ENCODE peak calls at places on chromosomes 4 and X, in eight cellular contexts. X is ovary, E is IMR-90, Y is lower leg skin, K is transverse colon, Q is erythroblast, H is A549, C is prostate gland. P is an unnamed sample.

GRCh38 chrX:88425739-88426138 is 321.3 kb upstream of the CPXCR1 start:
- DNase-seq in C (no peak), E (no peak), K (no peak), X (no peak), Q (no peak), Y (no peak), H (peak), P (peak)

GRCh38 chr4:154739111-154739510 is 4.7 kb upstream of the LRAT start:
- DNase-seq in K (no peak), Q (no peak), E (no peak), Y (no peak), H (no peak), C (no peak), X (no peak), P (no peak)

GRCh38 chr4:159308571-159309340 is 205.9 kb downstream of the RAPGEF2 start:
- DNase-seq in H (no peak), X (no peak), C (no peak), Y (no peak), E (peak), K (no peak), Q (no peak), P (no peak)

GRCh38 chrX:41384041-41384705 is 50.2 kb downstream of the DDX3X start:
- DNase-seq in E (peak), X (peak), C (peak), K (peak), H (peak), Y (peak), Q (peak), P (peak)

GRCh38 chr4:176436500-176436973 is 116.8 kb downstream of the SPCS3 start:
- DNase-seq in Y (no peak), X (no peak), H (peak), Q (no peak), K (no peak), E (peak), C (no peak), P (no peak)

GRCh38 chrX:136115909-136116297 is 31.4 kb upstream of the FHL1 start:
- DNase-seq in X (no peak), Q (no peak), H (no peak), E (no peak), C (no peak), K (no peak), Y (no peak), P (no peak)

GRCh38 chr4:3401436-3402171 is 40.2 kb upstream of the HGFAC start:
- DNase-seq in C (peak), H (no peak), Q (no peak), E (no peak), Y (no peak), X (no peak), K (no peak), P (no peak)

GRCh38 chr4:633976-634598 is 8.7 kb downstream of the PDE6B start:
- DNase-seq in E (no peak), H (no peak), K (no peak), C (no peak), Y (no peak), Q (no peak), X (no peak), P (no peak)

GRCh38 chrX:149504226-149504914 is 736 bp downstream of the IDS start:
- DNase-seq in C (no peak), K (peak), H (peak), E (no peak), Q (peak), X (no peak), Y (no peak), P (peak)

GRCh38 chr4:2024683-2025082 is 15.9 kb upstream of the NELFA start:
- DNase-seq in K (no peak), H (no peak), X (no peak), C (no peak), Q (no peak), E (no peak), Y (no peak), P (no peak)

GRCh38 chrX:109481986-109482385 is at the start of gene GUCY2F:
- DNase-seq in K (no peak), Q (no peak), E (no peak), Y (no peak), X (no peak), H (no peak), C (no peak), P (no peak)

GRCh38 chr4:8112036-8112576 is 46.5 kb downstream of the ABLIM2 start:
- DNase-seq in H (no peak), K (no peak), Y (no peak), Q (no peak), X (no peak), E (no peak), C (no peak), P (no peak)

GRCh38 chr4:9938933-9939332 is 82.4 kb downstream of the SLC2A9 start:
- DNase-seq in C (no peak), E (no peak), Y (no peak), X (no peak), K (no peak), H (no peak), Q (no peak), P (no peak)

GRCh38 chrX:17521871-17522693 is 147.1 kb downstream of the NHS start:
- DNase-seq in X (peak), K (peak), C (no peak), Q (no peak), Y (no peak), H (peak), E (peak), P (no peak)

GRCh38 chr4:89358935-89359364 is 51.4 kb upstream of the GPRIN3 start:
- DNase-seq in H (no peak), Q (no peak), E (no peak), Y (no peak), X (no peak), K (no peak), C (no peak), P (no peak)

GRCh38 chrX:118730500-118731247 is 3.3 kb downstream of the IL13RA1 start:
- DNase-seq in H (no peak), Y (no peak), Q (no peak), K (no peak), E (peak), C (no peak), X (no peak), P (no peak)

GRCh38 chr4:153261431-153261830 is 57.2 kb downstream of the TRIM2 start:
- DNase-seq in Q (no peak), Y (no peak), X (no peak), H (no peak), K (no peak), C (no peak), E (no peak), P (no peak)

GRCh38 chr4:40199179-40199670 is 2.4 kb downstream of the RHOH start:
- DNase-seq in H (no peak), C (no peak), K (no peak), Y (no peak), Q (peak), X (no peak), E (no peak), P (no peak)

GRCh38 chrX:118396113-118396512 is 50.2 kb downstream of the WDR44 start:
- DNase-seq in C (no peak), Q (no peak), H (no peak), X (no peak), Y (no peak), E (peak), K (no peak), P (no peak)

GRCh38 chr4:153420361-153420760 is 45.8 kb upstream of the TMEM131L start:
- DNase-seq in E (no peak), Y (no peak), X (no peak), H (no peak), K (no peak), C (no peak), Q (no peak), P (no peak)

GRCh38 chr4:3202836-3203820 is 45.8 kb upstream of the MSANTD1 start:
- DNase-seq in Q (no peak), Y (no peak), K (no peak), E (no peak), C (no peak), X (no peak), H (no peak), P (peak)

GRCh38 chr4:182292657-182293056 is 49.5 kb downstream of the TENM3 start:
- DNase-seq in Y (no peak), H (no peak), X (no peak), Q (no peak), K (no peak), C (no peak), E (no peak), P (no peak)

GRCh38 chr4:184534511-184535391 is 60.4 kb upstream of the IRF2 start:
- DNase-seq in K (no peak), E (peak), C (no peak), X (no peak), H (no peak), Y (no peak), Q (peak), P (peak)

GRCh38 chr4:139783761-139784484 is 118.3 kb downstream of the MGST2 start:
- DNase-seq in Y (no peak), Q (no peak), C (no peak), H (no peak), X (no peak), K (no peak), E (no peak), P (no peak)

GRCh38 chr4:134327274-134328122 is 125.9 kb upstream of the PABPC4L start:
- DNase-seq in K (no peak), H (no peak), C (no peak), X (no peak), Y (no peak), Q (no peak), E (no peak), P (no peak)

GRCh38 chr4:3223986-3224748 is 24.8 kb upstream of the MSANTD1 start:
- DNase-seq in X (peak), H (no peak), K (no peak), E (no peak), C (no peak), Q (no peak), Y (no peak), P (no peak)

GRCh38 chr4:159395693-159396092 is 292.8 kb downstream of the RAPGEF2 start:
- DNase-seq in Q (no peak), X (no peak), H (no peak), C (no peak), E (peak), Y (no peak), K (no peak), P (no peak)

GRCh38 chr4:96131186-96131585 is 291.3 kb downstream of the PDHA2 start:
- DNase-seq in X (no peak), Y (no peak), H (no peak), K (no peak), Q (no peak), C (no peak), E (no peak), P (no peak)

DNA sequence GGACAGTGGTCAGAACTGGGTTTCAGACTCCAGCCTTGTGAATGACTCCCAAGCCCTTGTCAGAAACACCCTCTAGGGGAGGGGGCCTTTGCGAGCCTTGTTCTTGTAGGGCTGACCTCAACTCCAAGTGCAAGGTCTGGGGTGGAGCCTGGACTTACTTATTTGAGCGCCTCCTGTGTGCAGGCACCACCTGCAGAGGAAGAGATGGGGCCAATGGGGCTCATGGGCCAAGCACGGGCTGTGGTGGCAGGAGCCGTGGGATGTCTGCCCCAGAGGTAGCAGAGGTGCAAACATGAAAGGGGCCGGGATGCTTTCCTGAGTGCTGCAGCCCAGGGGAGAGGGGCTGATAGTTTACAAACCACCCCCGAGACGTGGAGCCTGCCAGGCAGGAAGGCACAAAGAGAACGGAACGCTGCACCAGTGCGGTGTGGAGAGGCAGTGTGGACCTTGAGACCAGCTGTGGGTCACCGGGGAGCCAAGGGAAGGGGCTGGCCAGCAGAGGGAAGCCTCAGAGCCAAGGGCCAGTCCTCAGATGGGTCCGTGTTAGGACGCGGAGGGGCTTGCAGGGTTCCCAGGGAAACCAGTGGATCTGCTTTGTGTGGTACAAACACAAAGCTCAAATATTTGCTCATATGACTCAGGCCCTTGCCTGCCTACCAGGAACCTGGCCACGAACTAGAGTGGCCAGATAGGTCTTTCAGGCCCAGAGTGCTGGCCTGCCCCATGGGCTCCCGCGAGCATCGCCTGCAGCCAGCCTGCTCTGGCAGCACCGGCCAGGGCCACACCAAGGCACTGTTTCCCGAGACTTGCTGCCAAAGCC is 8.7 kb upstream of the TADA2B start:
- DNase-seq in K (no peak), C (peak), E (peak), Y (no peak), Q (no peak), H (peak), X (no peak), P (no peak)
- TF ChIP-seq POLR2A in K (no peak), C (no peak), E (no peak), Y (no peak), Q (no peak), H (peak), X (no peak), P (no peak)

DNA sequence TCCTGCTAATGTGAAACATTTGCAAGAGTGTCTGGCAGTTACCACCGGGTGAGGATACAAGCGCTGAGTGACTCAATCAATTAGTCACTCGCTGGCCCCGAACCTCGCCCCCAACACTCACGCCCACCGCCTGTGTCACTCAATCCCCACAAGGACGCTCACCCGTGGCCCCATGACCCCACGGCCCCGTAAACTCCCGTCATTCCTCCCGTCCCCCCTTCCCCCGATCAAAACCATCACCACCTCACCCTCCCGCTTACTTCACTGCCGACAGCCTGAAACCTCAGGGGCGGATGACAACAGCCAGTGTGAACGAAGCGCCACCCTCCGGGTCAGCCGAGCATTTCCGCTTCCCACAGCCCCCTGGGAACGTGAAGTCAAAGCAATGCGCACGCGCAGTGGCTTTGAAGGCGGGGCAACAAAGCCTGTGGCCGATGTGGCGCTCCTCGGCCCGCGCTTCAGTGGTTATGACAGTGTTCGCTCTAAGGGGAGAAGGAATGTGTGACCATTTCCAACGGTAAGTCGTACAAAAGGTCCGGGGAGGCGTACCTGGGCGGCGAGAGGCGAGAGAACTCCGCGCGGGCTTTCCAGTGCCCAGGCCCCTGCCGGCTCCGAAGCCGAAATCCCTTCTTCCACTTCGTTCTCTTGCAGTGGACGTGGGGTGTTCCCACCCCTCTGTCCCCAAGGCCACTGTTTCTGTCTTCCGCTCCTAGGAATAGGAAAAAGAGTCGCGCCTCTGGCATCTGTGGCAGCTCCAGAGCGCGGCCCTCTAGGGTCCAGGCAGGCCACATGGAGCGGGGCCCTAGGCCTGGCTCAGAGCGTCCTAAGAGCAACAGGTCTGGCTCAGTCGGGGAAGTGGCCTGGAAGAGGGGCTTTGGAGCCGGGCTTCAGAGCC is at the start of gene ZNF674:
- DNase-seq in Y (peak), Q (peak), K (peak), X (peak), C (peak), H (peak), E (peak), P (peak)
- TF ChIP-seq POLR2A in Y (no peak), Q (peak), K (peak), X (peak), C (peak), H (peak), E (peak), P (peak)

GRCh38 chrX:24148118-24148517 is 1.4 kb upstream of the ZFX start:
- DNase-seq in Q (peak), C (no peak), X (no peak), E (peak), Y (no peak), H (no peak), K (no peak), P (peak)

GRCh38 chrX:24148535-24149345 is 789 bp upstream of the ZFX start:
- DNase-seq in K (no peak), E (peak), X (no peak), Y (no peak), Q (peak), H (peak), C (no peak), P (peak)

GRCh38 chrX:24150051-24150790 is 692 bp downstream of the ZFX start:
- DNase-seq in K (peak), X (peak), H (peak), E (peak), Y (peak), Q (peak), C (peak), P (peak)

GRCh38 chrX:24151513-24151912 is 2.0 kb downstream of the ZFX start:
- DNase-seq in C (no peak), E (no peak), K (no peak), Y (no peak), H (peak), X (no peak), Q (no peak), P (no peak)

GRCh38 chrX:24149346-24150050 is at the start of gene ZFX:
- DNase-seq in H (peak), K (peak), Q (peak), C (peak), X (peak), Y (peak), E (peak), P (peak)
- TF ChIP-seq POLR2A in H (peak), K (peak), Q (peak), C (peak), X (no peak), Y (no peak), E (peak), P (peak)

GRCh38 chr4:108149588-108150380 is 18.9 kb downstream of the LEF1 start:
- DNase-seq in H (no peak), Y (no peak), K (no peak), E (no peak), X (no peak), C (no peak), Q (no peak), P (no peak)

GRCh38 chr4:108148316-108148715 is 20.4 kb downstream of the LEF1 start:
- DNase-seq in K (no peak), Y (no peak), X (no peak), Q (no peak), C (no peak), H (no peak), E (no peak), P (no peak)

GRCh38 chr4:108156391-108156790 is 12.3 kb downstream of the LEF1 start:
- DNase-seq in Q (no peak), E (no peak), X (no peak), C (no peak), K (no peak), H (no peak), Y (no peak), P (no peak)

GRCh38 chr4:108155373-108155772 is 13.4 kb downstream of the LEF1 start:
- DNase-seq in Q (no peak), K (no peak), C (no peak), X (no peak), E (peak), Y (no peak), H (no peak), P (peak)

GRCh38 chr4:108152980-108153379 is 15.8 kb downstream of the LEF1 start:
- DNase-seq in C (no peak), H (no peak), K (no peak), Y (no peak), Q (no peak), E (no peak), X (no peak), P (no peak)
- TF ChIP-seq POLR2A in C (no peak), H (no peak), K (no peak), Y (no peak), Q (no peak), E (no peak), X (no peak), P (no peak)

P was measured in NB4.